ENCODE peak calls at places on chromosome 2, in four cellular contexts. One of them, this sample, is unnamed.

GRCh38 chr2:160419776-160420521 is 73.7 kb downstream of the RBMS1 start:
- DNase-seq in putamen: no peak
- DNase-seq in neural progenitor cell: no peak
- DNase-seq in brain microvascular endothelial cell: peak
- DNase-seq in this sample: no peak

GRCh38 chr2:18077211-18077610 is 198.7 kb downstream of the KCNS3 start:
- DNase-seq in brain microvascular endothelial cell: no peak
- DNase-seq in putamen: no peak
- DNase-seq in neural progenitor cell: no peak
- DNase-seq in this sample: no peak

GRCh38 chr2:42216712-42217111 is 47.6 kb downstream of the EML4 start:
- DNase-seq in brain microvascular endothelial cell: no peak
- DNase-seq in putamen: no peak
- DNase-seq in neural progenitor cell: no peak
- DNase-seq in this sample: no peak

GRCh38 chr2:204892506-204893255 is 347.4 kb downstream of the PARD3B start:
- DNase-seq in neural progenitor cell: no peak
- DNase-seq in brain microvascular endothelial cell: peak
- DNase-seq in putamen: no peak
- DNase-seq in this sample: no peak

GRCh38 chr2:2698182-2699116 is 367.4 kb upstream of the MYT1L start:
- DNase-seq in neural progenitor cell: peak
- DNase-seq in brain microvascular endothelial cell: no peak
- DNase-seq in putamen: no peak
- DNase-seq in this sample: peak

GRCh38 chr2:15672961-15673918 is 81.6 kb downstream of the DDX1 start:
- DNase-seq in putamen: no peak
- DNase-seq in brain microvascular endothelial cell: no peak
- DNase-seq in neural progenitor cell: no peak
- DNase-seq in this sample: no peak

GRCh38 chr2:240155080-240156025 is 14.9 kb upstream of the OTOS start:
- DNase-seq in putamen: peak
- DNase-seq in brain microvascular endothelial cell: no peak
- DNase-seq in neural progenitor cell: peak
- DNase-seq in this sample: no peak

GRCh38 chr2:10224734-10225133 is 78.0 kb upstream of the HPCAL1 start:
- DNase-seq in neural progenitor cell: no peak
- DNase-seq in brain microvascular endothelial cell: no peak
- DNase-seq in putamen: no peak
- DNase-seq in this sample: no peak

GRCh38 chr2:239268549-239268948 is 132.3 kb downstream of the HDAC4 start:
- DNase-seq in brain microvascular endothelial cell: no peak
- DNase-seq in putamen: no peak
- DNase-seq in neural progenitor cell: no peak
- DNase-seq in this sample: no peak

GRCh38 chr2:31440764-31441163 is 26.2 kb upstream of the XDH start:
- DNase-seq in brain microvascular endothelial cell: peak
- DNase-seq in neural progenitor cell: no peak
- DNase-seq in putamen: no peak
- DNase-seq in this sample: no peak

GRCh38 chr2:196105956-196106355 is 37.3 kb upstream of the DNAH7 start:
- DNase-seq in putamen: no peak
- DNase-seq in brain microvascular endothelial cell: no peak
- DNase-seq in neural progenitor cell: no peak
- DNase-seq in this sample: no peak

GRCh38 chr2:47697000-47697601 is 85.8 kb upstream of the MSH6 start:
- DNase-seq in neural progenitor cell: no peak
- DNase-seq in putamen: no peak
- DNase-seq in brain microvascular endothelial cell: no peak
- DNase-seq in this sample: no peak

GRCh38 chr2:235827585-235827992 is 333.7 kb downstream of the AGAP1 start:
- DNase-seq in neural progenitor cell: no peak
- DNase-seq in putamen: no peak
- DNase-seq in brain microvascular endothelial cell: peak
- DNase-seq in this sample: no peak

GRCh38 chr2:137927846-137928245 is 36.4 kb upstream of the HNMT start:
- DNase-seq in brain microvascular endothelial cell: no peak
- DNase-seq in neural progenitor cell: no peak
- DNase-seq in putamen: no peak
- DNase-seq in this sample: no peak

GRCh38 chr2:24791452-24791851 is 1.7 kb downstream of the PTRHD1 start:
- DNase-seq in putamen: no peak
- DNase-seq in neural progenitor cell: no peak
- DNase-seq in brain microvascular endothelial cell: no peak
- DNase-seq in this sample: no peak

GRCh38 chr2:10520154-10520553 is 72.0 kb upstream of the ODC1 start:
- DNase-seq in putamen: no peak
- DNase-seq in brain microvascular endothelial cell: no peak
- DNase-seq in neural progenitor cell: no peak
- DNase-seq in this sample: no peak

GRCh38 chr2:113406114-113406513 is 31.4 kb upstream of the ZNG1B start:
- DNase-seq in putamen: no peak
- DNase-seq in neural progenitor cell: peak
- DNase-seq in brain microvascular endothelial cell: no peak
- DNase-seq in this sample: no peak

GRCh38 chr2:217887841-217888665 is 114.7 kb downstream of the TNS1 start:
- DNase-seq in putamen: no peak
- DNase-seq in neural progenitor cell: no peak
- DNase-seq in brain microvascular endothelial cell: no peak
- DNase-seq in this sample: no peak

GRCh38 chr2:204583773-204584172 is 38.5 kb downstream of the PARD3B start:
- DNase-seq in brain microvascular endothelial cell: no peak
- DNase-seq in neural progenitor cell: no peak
- DNase-seq in putamen: peak
- DNase-seq in this sample: no peak

GRCh38 chr2:37625156-37625555 is 46.3 kb downstream of the CDC42EP3 start:
- DNase-seq in neural progenitor cell: no peak
- DNase-seq in brain microvascular endothelial cell: peak
- DNase-seq in putamen: no peak
- DNase-seq in this sample: no peak

GRCh38 chr2:110820128-110820527 is 87.8 kb downstream of the ACOXL start:
- DNase-seq in neural progenitor cell: no peak
- DNase-seq in putamen: no peak
- DNase-seq in brain microvascular endothelial cell: no peak
- DNase-seq in this sample: no peak

GRCh38 chr2:9539530-9539929 is 16.1 kb downstream of the ADAM17 start:
- DNase-seq in putamen: no peak
- DNase-seq in neural progenitor cell: no peak
- DNase-seq in brain microvascular endothelial cell: no peak
- DNase-seq in this sample: no peak

GRCh38 chr2:45494978-45495293 is 116.1 kb downstream of the SRBD1 start:
- DNase-seq in brain microvascular endothelial cell: no peak
- DNase-seq in neural progenitor cell: no peak
- DNase-seq in putamen: no peak
- DNase-seq in this sample: no peak

GRCh38 chr2:164609790-164610189 is 11.5 kb downstream of the GRB14 start:
- DNase-seq in brain microvascular endothelial cell: no peak
- DNase-seq in putamen: no peak
- DNase-seq in neural progenitor cell: no peak
- DNase-seq in this sample: no peak

GRCh38 chr2:47676236-47676635 is 106.7 kb upstream of the MSH6 start:
- DNase-seq in brain microvascular endothelial cell: peak
- DNase-seq in putamen: no peak
- DNase-seq in neural progenitor cell: no peak
- DNase-seq in this sample: no peak

GRCh38 chr2:88666576-88666975 is 24.9 kb upstream of the RPIA start:
- DNase-seq in putamen: no peak
- DNase-seq in brain microvascular endothelial cell: no peak
- DNase-seq in neural progenitor cell: no peak
- DNase-seq in this sample: no peak

GRCh38 chr2:27071990-27072830 is 756 bp upstream of the OST4 start:
- DNase-seq in neural progenitor cell: peak
- DNase-seq in brain microvascular endothelial cell: no peak
- DNase-seq in putamen: no peak
- DNase-seq in this sample: no peak

GRCh38 chr2:127133793-127134192 is 26.8 kb upstream of the BIN1 start:
- DNase-seq in putamen: no peak
- DNase-seq in brain microvascular endothelial cell: no peak
- DNase-seq in neural progenitor cell: no peak
- DNase-seq in this sample: no peak

GRCh38 chr2:234422242-234422641 is 74.6 kb downstream of the ARL4C start:
- DNase-seq in brain microvascular endothelial cell: peak
- DNase-seq in neural progenitor cell: no peak
- DNase-seq in putamen: no peak
- DNase-seq in this sample: no peak

GRCh38 chr2:97704989-97705388 is 8.4 kb upstream of the ZAP70 start:
- DNase-seq in brain microvascular endothelial cell: no peak
- DNase-seq in neural progenitor cell: no peak
- DNase-seq in putamen: no peak
- DNase-seq in this sample: no peak

GRCh38 chr2:104755026-104755856 is 98.7 kb upstream of the POU3F3 start:
- DNase-seq in putamen: peak
- DNase-seq in neural progenitor cell: no peak
- DNase-seq in brain microvascular endothelial cell: no peak
- DNase-seq in this sample: no peak

GRCh38 chr2:62306751-62307468 is 111.0 kb downstream of the B3GNT2 start:
- DNase-seq in brain microvascular endothelial cell: peak
- DNase-seq in neural progenitor cell: peak
- DNase-seq in putamen: no peak
- DNase-seq in this sample: peak

GRCh38 chr2:95043300-95043786 is 17.8 kb downstream of the MAL start:
- DNase-seq in brain microvascular endothelial cell: peak
- DNase-seq in putamen: peak
- DNase-seq in neural progenitor cell: no peak
- DNase-seq in this sample: peak

GRCh38 chr2:120869036-120869435 is 133.4 kb downstream of the GLI2 start:
- DNase-seq in putamen: no peak
- DNase-seq in brain microvascular endothelial cell: no peak
- DNase-seq in neural progenitor cell: no peak
- DNase-seq in this sample: no peak